ENCODE peak calls at places on chromosomes 2 and 18, in ten cellular contexts. Z, X, N, Y, O, R, T, H, E and C are unnamed samples.

GRCh38 chr18:58135806-58136331 is 91.8 kb downstream of the NEDD4L start:
- DNase-seq in O (peak), Y (no peak), X (no peak), N (peak), Z (peak), T (no peak), H (peak), R (peak), E (peak), C (no peak)

GRCh38 chr2:159518321-159519005 is 97.9 kb downstream of the BAZ2B start:
- DNase-seq in Z (no peak), E (no peak), H (peak), N (no peak), T (no peak), Y (no peak), O (no peak), R (no peak), X (no peak), C (no peak)

GRCh38 chr18:36620801-36621200 is 208.0 kb downstream of the TPGS2 start:
- DNase-seq in E (no peak), O (no peak), H (no peak), Y (no peak), R (no peak), N (no peak), X (no peak), T (no peak), Z (no peak), C (no peak)

GRCh38 chr2:233029321-233029720 is 3.2 kb upstream of the NEU2 start:
- DNase-seq in H (no peak), O (no peak), N (no peak), Z (no peak), T (no peak), E (no peak), Y (no peak), X (no peak), R (no peak), C (no peak)

GRCh38 chr2:239400000-239400831 is 604 bp downstream of the HDAC4 start:
- DNase-seq in T (no peak), E (no peak), H (no peak), N (peak), O (peak), Y (peak), R (no peak), Z (no peak), X (no peak), C (peak)

GRCh38 chr2:70805987-70806386 is 14.4 kb downstream of the CLEC4F start:
- DNase-seq in H (no peak), E (no peak), Y (peak), O (no peak), T (no peak), N (peak), Z (no peak), X (no peak), R (no peak), C (no peak)

GRCh38 chr18:3520230-3521085 is 70.5 kb downstream of the TGIF1 start:
- DNase-seq in Z (no peak), Y (no peak), N (no peak), R (no peak), O (no peak), E (no peak), H (no peak), T (no peak), X (no peak), C (no peak)

GRCh38 chr2:53751728-53752127 is 15.9 kb upstream of the CHAC2 start:
- DNase-seq in N (no peak), R (no peak), O (no peak), T (no peak), Y (no peak), E (no peak), H (no peak), X (no peak), Z (no peak), C (no peak)

GRCh38 chr18:62384610-62385097 is 59.5 kb downstream of the TNFRSF11A start:
- DNase-seq in R (no peak), Y (no peak), X (no peak), O (no peak), Z (no peak), H (no peak), T (no peak), N (no peak), E (peak), C (no peak)

GRCh38 chr18:63971320-63972071 is 1.6 kb downstream of the SERPINB8 start:
- DNase-seq in X (no peak), Y (no peak), O (no peak), Z (no peak), R (no peak), N (no peak), T (no peak), E (no peak), H (peak), C (no peak)

GRCh38 chr2:18684202-18685040 is 95.1 kb upstream of the NT5C1B start:
- DNase-seq in R (no peak), H (no peak), Z (no peak), N (no peak), E (no peak), Y (no peak), O (no peak), X (no peak), T (peak), C (no peak)

GRCh38 chr18:44778788-44779187 is 98.1 kb downstream of the SETBP1 start:
- DNase-seq in Z (no peak), E (peak), X (no peak), T (no peak), Y (no peak), N (no peak), R (no peak), H (no peak), O (no peak), C (no peak)

GRCh38 chr2:194096402-194096801 is 1560.6 kb upstream of the SLC39A10 start:
- DNase-seq in Z (no peak), H (no peak), N (no peak), R (no peak), X (no peak), T (no peak), Y (no peak), E (no peak), O (no peak), C (no peak)

GRCh38 chr2:174121178-174121577 is 127.2 kb downstream of the OLA1 start:
- DNase-seq in E (no peak), N (no peak), Y (no peak), Z (no peak), O (no peak), H (no peak), R (no peak), X (no peak), T (no peak), C (no peak)

GRCh38 chr18:2240311-2240705 is 331.0 kb downstream of the METTL4 start:
- DNase-seq in Y (no peak), T (no peak), X (no peak), O (no peak), R (no peak), Z (no peak), H (no peak), N (no peak), E (no peak), C (no peak)

GRCh38 chr2:29528891-29529520 is 392.4 kb downstream of the ALK start:
- DNase-seq in T (peak), X (no peak), H (peak), R (no peak), N (no peak), E (no peak), Z (peak), O (no peak), Y (no peak), C (peak)